ENCODE peak calls at places on chromosomes 16 and 17, in six cellular contexts. P is spleen; Y is upper lobe of right lung; X is cardiac muscle cell; S is CD8-positive, alpha-beta T cell; B is AG04450. U is an unnamed sample. For H3K9me3, the result is how much of the 10 kb centered on the place peaks cover.

GRCh38 chr16:77211880-77212735 is 12.9 kb downstream of the SYCE1L start:
- DNase-seq in P (peak), Y (peak), X (peak), S (peak), B (no peak), U (peak)

GRCh38 chr17:6269474-6269873 is 165.4 kb downstream of the AIPL1 start:
- DNase-seq in P (no peak), Y (no peak), X (peak), S (peak), B (peak), U (no peak)

GRCh38 chr17:47994714-47995113 is 23.8 kb downstream of the CDK5RAP3 start:
- DNase-seq in P (no peak), Y (no peak), X (no peak), S (no peak), B (no peak), U (no peak)

GRCh38 chr16:10113248-10113647 is 69.0 kb downstream of the GRIN2A start:
- DNase-seq in P (no peak), Y (no peak), X (no peak), S (no peak), B (no peak), U (no peak)

GRCh38 chr16:67158637-67159600 is 790 bp downstream of the TRADD start:
- DNase-seq in P (peak), Y (peak), X (peak), S (peak), B (no peak), U (no peak)

GRCh38 chr17:67902531-67903231 is 77.4 kb downstream of the BPTF start:
- DNase-seq in P (no peak), Y (no peak), X (no peak), S (no peak), B (no peak), U (no peak)

GRCh38 chr17:10063730-10064221 is 134.6 kb downstream of the GAS7 start:
- DNase-seq in P (peak), Y (no peak), X (no peak), S (no peak), B (no peak), U (peak)

GRCh38 chr17:62892870-62893338 is 73.1 kb upstream of the TANC2 start:
- DNase-seq in P (peak), Y (peak), X (no peak), S (peak), B (peak), U (no peak)

GRCh38 chr16:1295465-1295864 is 14.0 kb upstream of the UBE2I start:
- DNase-seq in P (no peak), Y (no peak), X (no peak), S (no peak), B (no peak), U (no peak)

GRCh38 chr16:47311738-47312505 is 148.9 kb downstream of the ITFG1 start:
- DNase-seq in P (no peak), Y (no peak), X (no peak), S (no peak), B (no peak), U (no peak)

GRCh38 chr17:1047177-1047885 is 50.4 kb downstream of the TIMM22 start:
- DNase-seq in P (peak), Y (peak), X (peak), S (no peak), B (peak), U (no peak)

GRCh38 chr17:2042355-2042929 is 620 bp downstream of the OVCA2 start:
- DNase-seq in P (peak), Y (no peak), X (peak), S (no peak), B (no peak), U (peak)

GRCh38 chr17:1054656-1055055 is 57.7 kb downstream of the TIMM22 start:
- DNase-seq in P (no peak), Y (no peak), X (no peak), S (no peak), B (no peak), U (no peak)

GRCh38 chr16:88770459-88771293 is 14.3 kb downstream of the PIEZO1 start:
- DNase-seq in P (peak), Y (peak), X (peak), S (peak), B (peak), U (peak)

GRCh38 chr17:57109393-57110151 is 24.5 kb downstream of the AKAP1 start:
- DNase-seq in P (no peak), Y (no peak), X (peak), S (no peak), B (no peak), U (no peak)

GRCh38 chr17:27996157-27997043 is 46.1 kb upstream of the NLK start:
- DNase-seq in P (no peak), Y (no peak), X (no peak), S (no peak), B (no peak), U (no peak)

GRCh38 chr16:46885960-46886763 is 2.0 kb downstream of the GPT2 start:
- DNase-seq in P (no peak), Y (peak), X (peak), S (no peak), B (peak), U (no peak)

GRCh38 chr16:2452650-2453049 is 7.3 kb upstream of the TEDC2 start:
- DNase-seq in P (no peak), Y (no peak), X (no peak), S (no peak), B (no peak), U (no peak)
- H3K9me3 ChIP-seq in P (under half), Y (under half), X (under half), S (under half), B (under half), U (under half)

GRCh38 chr16:70768205-70768580 is 32.8 kb downstream of the VAC14 start:
- DNase-seq in P (no peak), Y (no peak), X (no peak), S (no peak), B (no peak), U (no peak)
- H3K27ac ChIP-seq in P (no peak), Y (no peak), X (no peak), S (no peak), B (no peak), U (no peak)

GRCh38 chr16:4135537-4135936 is 19.3 kb upstream of the ADCY9 start:
- DNase-seq in P (no peak), Y (no peak), X (no peak), S (no peak), B (no peak), U (no peak)

GRCh38 chr16:4137438-4137837 is 21.2 kb upstream of the ADCY9 start:
- DNase-seq in P (no peak), Y (no peak), X (no peak), S (no peak), B (no peak), U (no peak)

GRCh38 chr16:4133897-4134372 is 17.7 kb upstream of the ADCY9 start:
- DNase-seq in P (no peak), Y (no peak), X (no peak), S (no peak), B (no peak), U (no peak)

GRCh38 chr16:4134434-4134833 is 18.2 kb upstream of the ADCY9 start:
- DNase-seq in P (no peak), Y (no peak), X (no peak), S (no peak), B (no peak), U (no peak)

DNA sequence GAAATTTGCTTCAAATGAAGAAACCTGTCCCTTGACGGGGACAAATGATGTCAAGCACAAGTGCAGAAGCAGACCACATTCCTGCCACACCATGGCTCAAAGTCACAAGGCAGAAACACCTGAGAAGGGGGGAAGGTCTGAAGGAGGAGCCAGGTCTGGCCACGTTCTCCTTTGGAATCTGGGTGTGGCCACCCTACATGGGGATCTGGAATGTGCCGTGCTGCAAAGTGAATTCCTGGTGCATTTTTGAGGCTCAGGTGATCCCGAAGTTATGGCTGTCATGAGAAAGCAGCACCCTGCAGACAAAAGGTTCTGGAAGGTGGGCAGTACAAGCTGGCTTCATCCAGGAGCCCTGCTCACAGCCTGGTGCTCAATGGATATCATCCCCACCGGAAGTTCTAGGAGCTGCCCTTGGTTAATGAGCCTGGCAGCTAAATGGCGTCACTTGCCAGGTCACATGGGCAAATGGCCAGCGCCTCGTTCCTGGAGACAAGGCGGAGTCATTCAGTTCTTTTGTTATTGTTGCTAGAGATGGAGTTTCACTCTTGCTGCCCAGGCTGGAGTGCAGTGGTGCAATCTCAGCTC is 20.1 kb upstream of the ADCY9 start:
- DNase-seq in P (no peak), Y (peak), X (no peak), S (no peak), B (no peak), U (no peak)
- TF ChIP-seq CTCF in P (no peak), Y (no peak), X (no peak), S (no peak), B (no peak), U (no peak)

GRCh38 chr17:22703204-22703603 is 1010.9 kb downstream of the KCNJ18 start:
- DNase-seq in P (no peak), Y (no peak), X (no peak), S (no peak), B (no peak), U (no peak)
- H3K9me3 ChIP-seq in P (under half), Y (under half), X (under half), S (under half), B (under half), U (under half)

GRCh38 chr16:24018485-24018884 is 182.7 kb downstream of the PRKCB start:
- DNase-seq in P (no peak), Y (no peak), X (no peak), S (no peak), B (no peak), U (no peak)
- H3K27ac ChIP-seq in P (no peak), Y (no peak), X (no peak), S (no peak), B (no peak), U (no peak)

GRCh38 chr16:2854700-2855309 is 3.2 kb downstream of the PRSS22 start:
- DNase-seq in P (peak), Y (no peak), X (no peak), S (no peak), B (no peak), U (no peak)
- TF ChIP-seq CTCF in P (peak), Y (peak), X (peak), S (no peak), B (peak), U (no peak)

DNA sequence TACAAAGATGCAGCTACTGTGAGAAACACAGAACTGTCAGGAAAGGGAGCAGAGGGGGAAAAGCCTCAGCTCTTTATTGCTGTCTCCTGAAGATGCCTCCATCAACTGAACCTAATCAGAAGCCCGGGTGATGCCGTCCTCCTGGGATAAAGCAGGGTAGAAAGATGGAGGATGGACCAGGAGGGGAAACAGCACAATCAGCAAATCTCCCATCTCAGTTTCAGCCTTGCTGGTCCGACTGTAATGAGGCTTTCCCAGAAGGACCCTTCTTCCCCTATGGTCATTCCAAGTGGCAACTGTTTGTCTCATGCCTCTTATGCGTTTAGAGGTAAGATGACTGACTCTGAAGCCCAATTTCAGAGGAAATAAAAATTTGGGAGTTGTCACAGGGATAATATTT is 24.3 kb downstream of the ZFP1 start:
- DNase-seq in P (no peak), Y (no peak), X (no peak), S (no peak), B (no peak), U (no peak)
- H3K9me3 ChIP-seq in P (half or more), Y (under half), X (under half), S (under half), B (half or more), U (under half)

GRCh38 chr16:29154100-29154499 is 169.2 kb downstream of the LAT start:
- DNase-seq in P (no peak), Y (no peak), X (no peak), S (no peak), B (no peak), U (no peak)
- H3K27ac ChIP-seq in P (peak), Y (no peak), X (no peak), S (no peak), B (no peak), U (no peak)

GRCh38 chr17:81371910-81372760 is 23.1 kb upstream of the BAHCC1 start:
- DNase-seq in P (peak), Y (no peak), X (peak), S (no peak), B (no peak), U (no peak)
- TF ChIP-seq CTCF in P (no peak), Y (peak), X (peak), S (no peak), B (peak), U (no peak)

GRCh38 chr17:83202002-83203000 is 122.9 kb downstream of the METRNL start:
- DNase-seq in P (peak), Y (peak), X (no peak), S (no peak), B (no peak), U (peak)
- H3K9me3 ChIP-seq in P (under half), Y (under half), X (under half), S (under half), B (under half), U (under half)